ENCODE peak calls at places on chromosomes 5 and 9, in five cellular contexts. One of them, this sample, is unnamed.

GRCh38 chr9:120742951-120743416 is 28.7 kb upstream of the MEGF9 start:
- DNase-seq in AG04450: no peak
- DNase-seq in K562: peak; percentile 47
- DNase-seq in thyroid gland: no peak
- DNase-seq in prostate gland: no peak
- DNase-seq in this sample: no peak

GRCh38 chr9:120839146-120839545 is 3.6 kb downstream of the PSMD5 start:
- DNase-seq in thyroid gland: no peak
- DNase-seq in prostate gland: no peak
- DNase-seq in AG04450: no peak
- DNase-seq in K562: no peak
- DNase-seq in this sample: no peak

GRCh38 chr9:21800931-21801682 is 1.3 kb upstream of the MTAP start:
- DNase-seq in AG04450: no peak
- DNase-seq in thyroid gland: no peak
- DNase-seq in prostate gland: no peak
- DNase-seq in K562: no peak
- DNase-seq in this sample: no peak

GRCh38 chr9:95874303-95874988 is 1.0 kb upstream of the ERCC6L2 start:
- DNase-seq in AG04450: no peak
- DNase-seq in thyroid gland: peak; percentile 9
- DNase-seq in prostate gland: no peak
- DNase-seq in K562: no peak
- DNase-seq in this sample: no peak

GRCh38 chr5:121350493-121350892 is 501.2 kb upstream of the FTMT start:
- DNase-seq in prostate gland: no peak
- DNase-seq in AG04450: no peak
- DNase-seq in K562: no peak
- DNase-seq in thyroid gland: no peak
- DNase-seq in this sample: peak; percentile 4

GRCh38 chr5:135188233-135188909 is 154.3 kb upstream of the PITX1 start:
- DNase-seq in AG04450: no peak
- DNase-seq in thyroid gland: no peak
- DNase-seq in prostate gland: no peak
- DNase-seq in K562: no peak
- DNase-seq in this sample: no peak

GRCh38 chr9:13487936-13488335 is 208.4 kb upstream of the MPDZ start:
- DNase-seq in AG04450: no peak
- DNase-seq in thyroid gland: peak; percentile 61
- DNase-seq in prostate gland: peak; percentile 67
- DNase-seq in K562: no peak
- DNase-seq in this sample: no peak

GRCh38 chr9:61674465-61674864 is 484.6 kb downstream of the SPATA31A7 start:
- DNase-seq in thyroid gland: no peak
- DNase-seq in K562: no peak
- DNase-seq in AG04450: no peak
- DNase-seq in prostate gland: no peak
- DNase-seq in this sample: no peak

GRCh38 chr5:178108966-178109365 is 4.4 kb upstream of the N4BP3 start:
- DNase-seq in AG04450: no peak
- DNase-seq in K562: no peak
- DNase-seq in prostate gland: no peak
- DNase-seq in thyroid gland: peak; percentile 57
- DNase-seq in this sample: no peak

GRCh38 chr9:110064721-110065252 is 143.2 kb downstream of the C9orf152 start:
- DNase-seq in K562: no peak
- DNase-seq in prostate gland: no peak
- DNase-seq in thyroid gland: no peak
- DNase-seq in AG04450: no peak
- DNase-seq in this sample: no peak

GRCh38 chr9:18396102-18396728 is 77.7 kb upstream of the ADAMTSL1 start:
- DNase-seq in AG04450: no peak
- DNase-seq in prostate gland: no peak
- DNase-seq in thyroid gland: peak; percentile 5
- DNase-seq in K562: peak; percentile 4
- DNase-seq in this sample: no peak

GRCh38 chr9:122226758-122227575 is 1.8 kb downstream of the LHX6 start:
- DNase-seq in AG04450: no peak
- DNase-seq in thyroid gland: no peak
- DNase-seq in K562: no peak
- DNase-seq in prostate gland: no peak
- DNase-seq in this sample: no peak

GRCh38 chr5:59813761-59814562 is 79.6 kb downstream of the PDE4D start:
- DNase-seq in thyroid gland: no peak
- DNase-seq in AG04450: no peak
- DNase-seq in prostate gland: no peak
- DNase-seq in K562: peak; percentile 39
- DNase-seq in this sample: no peak

GRCh38 chr9:112905084-112905483 is 14.4 kb upstream of the SLC46A2 start:
- DNase-seq in prostate gland: no peak
- DNase-seq in thyroid gland: no peak
- DNase-seq in K562: no peak
- DNase-seq in AG04450: no peak
- DNase-seq in this sample: no peak

GRCh38 chr9:111598730-111599091 is 736 bp downstream of the PTGR1 start:
- DNase-seq in thyroid gland: peak; percentile 23
- DNase-seq in prostate gland: peak; percentile 50
- DNase-seq in AG04450: no peak
- DNase-seq in K562: no peak
- DNase-seq in this sample: no peak

GRCh38 chr9:135224286-135224871 is 136.9 kb downstream of the OLFM1 start:
- DNase-seq in thyroid gland: peak; percentile 55
- DNase-seq in K562: no peak
- DNase-seq in prostate gland: peak; percentile 81
- DNase-seq in AG04450: no peak
- DNase-seq in this sample: no peak

GRCh38 chr9:131473198-131473885 is 29.4 kb upstream of the POMT1 start:
- DNase-seq in thyroid gland: no peak
- DNase-seq in prostate gland: no peak
- DNase-seq in AG04450: no peak
- DNase-seq in K562: no peak
- DNase-seq in this sample: no peak

GRCh38 chr5:154840435-154841272 is 9.7 kb downstream of the FAXDC2 start:
- DNase-seq in K562: peak; percentile 79
- DNase-seq in prostate gland: no peak
- DNase-seq in thyroid gland: no peak
- DNase-seq in AG04450: no peak
- DNase-seq in this sample: no peak

GRCh38 chr9:120933310-120934044 is 6.9 kb upstream of the TRAF1 start:
- DNase-seq in thyroid gland: no peak
- DNase-seq in K562: no peak
- DNase-seq in AG04450: no peak
- DNase-seq in prostate gland: no peak
- DNase-seq in this sample: no peak

GRCh38 chr9:82090041-82090440 is 101.5 kb downstream of the SPATA31D1 start:
- DNase-seq in K562: no peak
- DNase-seq in prostate gland: no peak
- DNase-seq in thyroid gland: no peak
- DNase-seq in AG04450: no peak
- DNase-seq in this sample: no peak

GRCh38 chr5:31579558-31579957 is 47.5 kb downstream of the C5orf22 start:
- DNase-seq in K562: no peak
- DNase-seq in AG04450: no peak
- DNase-seq in thyroid gland: no peak
- DNase-seq in prostate gland: no peak
- DNase-seq in this sample: no peak

GRCh38 chr5:31585519-31586270 is 53.2 kb upstream of the PDZD2 start:
- DNase-seq in AG04450: no peak
- DNase-seq in thyroid gland: no peak
- DNase-seq in prostate gland: no peak
- DNase-seq in K562: no peak
- DNase-seq in this sample: no peak

GRCh38 chr5:31581498-31582099 is 49.5 kb downstream of the C5orf22 start:
- DNase-seq in prostate gland: no peak
- DNase-seq in thyroid gland: no peak
- DNase-seq in K562: peak; percentile 33
- DNase-seq in AG04450: no peak
- DNase-seq in this sample: no peak

GRCh38 chr5:31587546-31587945 is 51.4 kb upstream of the PDZD2 start:
- DNase-seq in AG04450: no peak
- DNase-seq in thyroid gland: no peak
- DNase-seq in prostate gland: no peak
- DNase-seq in K562: no peak
- DNase-seq in this sample: no peak

DNA sequence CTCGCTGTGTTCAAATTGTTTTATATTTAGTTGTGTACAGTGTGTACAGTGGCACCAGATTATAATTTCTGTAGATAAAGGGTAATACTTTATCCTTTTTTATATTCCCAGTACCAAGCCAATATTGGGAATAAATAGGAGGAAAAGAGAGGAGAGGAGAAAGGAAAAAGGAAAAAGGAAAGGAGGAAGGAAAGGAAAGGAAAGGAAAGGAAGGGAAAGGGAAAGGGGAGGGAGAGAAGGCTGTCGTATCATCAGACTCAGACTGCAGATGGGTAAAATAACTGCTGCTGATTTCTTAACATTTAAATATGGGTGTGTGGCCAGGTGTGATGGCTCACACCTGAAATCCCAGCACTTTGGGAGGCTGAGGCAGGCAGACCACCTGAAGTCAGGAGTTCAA is 51.0 kb downstream of the C5orf22 start:
- DNase-seq in thyroid gland: no peak
- DNase-seq in AG04450: no peak
- DNase-seq in prostate gland: no peak
- DNase-seq in K562: no peak
- DNase-seq in this sample: no peak
- H3K27me3 ChIP-seq in thyroid gland: no peaks in the 10 kb centered on the region
- H3K27me3 ChIP-seq in AG04450: peaks cover 10% of the 10 kb centered on the region
- H3K27me3 ChIP-seq in prostate gland: no peaks in the 10 kb centered on the region
- H3K27me3 ChIP-seq in K562: peaks cover 13% of the 10 kb centered on the region
- H3K27me3 ChIP-seq in this sample: no peaks in the 10 kb centered on the region

DNA sequence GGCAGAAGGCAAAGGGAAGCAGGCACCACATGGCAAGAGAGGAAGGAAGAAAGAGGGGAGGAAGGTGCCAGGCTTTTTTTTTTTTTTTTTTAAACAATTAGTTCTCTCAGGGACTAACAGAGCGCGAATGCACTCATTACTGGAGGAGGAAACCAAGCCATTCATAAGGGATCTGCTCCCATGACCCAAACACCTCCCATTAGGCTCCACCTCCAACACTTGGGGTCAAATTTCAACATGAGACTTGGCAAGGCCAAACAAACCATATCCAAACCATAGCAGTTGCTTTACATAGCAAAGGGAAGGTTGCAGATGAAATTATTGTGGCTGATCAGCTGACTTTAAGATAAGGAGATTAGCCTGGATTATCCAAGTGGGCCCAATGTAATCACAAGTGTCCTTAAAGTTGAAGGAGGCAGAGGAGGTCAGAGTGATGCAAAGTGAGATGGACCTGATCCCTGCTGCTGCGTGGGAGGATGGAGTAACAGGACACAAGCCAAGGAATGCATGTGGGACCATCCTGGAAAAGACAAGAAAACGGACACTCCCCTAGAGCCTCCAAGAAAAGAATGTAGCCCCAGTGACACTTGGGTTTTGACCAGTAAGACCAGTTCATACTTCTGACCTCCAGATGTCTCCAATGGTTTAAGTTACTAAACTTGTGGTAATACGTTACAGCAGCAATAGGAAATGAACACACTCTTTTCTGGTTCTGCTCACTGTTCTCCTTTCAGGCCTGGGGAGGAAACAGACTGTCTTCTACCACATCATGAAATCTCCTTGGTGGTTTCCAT is 167.3 kb downstream of the GNAQ start:
- DNase-seq in K562: no peak
- DNase-seq in AG04450: no peak
- DNase-seq in prostate gland: no peak
- DNase-seq in thyroid gland: no peak
- DNase-seq in this sample: no peak
- TF ChIP-seq CTCF in K562: no peak
- TF ChIP-seq CTCF in AG04450: no peak
- TF ChIP-seq CTCF in prostate gland: no peak
- TF ChIP-seq CTCF in thyroid gland: no peak
- TF ChIP-seq CTCF in this sample: no peak

GRCh38 chr5:10243660-10244240 is 5.9 kb downstream of the ATPSCKMT start:
- DNase-seq in thyroid gland: no peak
- DNase-seq in K562: no peak
- DNase-seq in AG04450: no peak
- DNase-seq in prostate gland: no peak
- DNase-seq in this sample: no peak

GRCh38 chr5:10249948-10250803 is at the start of gene CCT5:
- DNase-seq in thyroid gland: peak; percentile 94
- DNase-seq in prostate gland: peak; percentile 94
- DNase-seq in K562: peak; percentile 94
- DNase-seq in AG04450: peak; percentile 98
- DNase-seq in this sample: peak; percentile 83

GRCh38 chr5:10248378-10249260 is 1.1 kb downstream of the ATPSCKMT start:
- DNase-seq in K562: no peak
- DNase-seq in thyroid gland: peak; percentile 60
- DNase-seq in AG04450: no peak
- DNase-seq in prostate gland: no peak
- DNase-seq in this sample: no peak

GRCh38 chr5:10246761-10247160 is 2.9 kb downstream of the ATPSCKMT start:
- DNase-seq in K562: no peak
- DNase-seq in thyroid gland: peak; percentile 67
- DNase-seq in prostate gland: no peak
- DNase-seq in AG04450: no peak
- DNase-seq in this sample: no peak

GRCh38 chr5:10244357-10244944 is 5.2 kb downstream of the ATPSCKMT start:
- DNase-seq in thyroid gland: no peak
- DNase-seq in K562: no peak
- DNase-seq in AG04450: no peak
- DNase-seq in prostate gland: no peak
- DNase-seq in this sample: no peak
- H3K4me3 ChIP-seq in thyroid gland: no peak overlapping the region
- H3K4me3 ChIP-seq in K562: no peak overlapping the region
- H3K4me3 ChIP-seq in AG04450: no peak overlapping the region
- H3K4me3 ChIP-seq in prostate gland: no peak overlapping the region
- H3K4me3 ChIP-seq in this sample: no peak overlapping the region

GRCh38 chr5:64165160-64165499 is 513 bp upstream of the RNF180 start:
- DNase-seq in prostate gland: no peak
- DNase-seq in K562: no peak
- DNase-seq in thyroid gland: peak; percentile 33
- DNase-seq in AG04450: no peak
- DNase-seq in this sample: no peak

GRCh38 chr5:64165500-64166200 is at the start of gene RNF180:
- DNase-seq in K562: no peak
- DNase-seq in prostate gland: peak; percentile 30
- DNase-seq in AG04450: no peak
- DNase-seq in thyroid gland: peak; percentile 60
- DNase-seq in this sample: no peak

GRCh38 chr5:64163746-64164145 is 1.9 kb upstream of the RNF180 start:
- DNase-seq in AG04450: no peak
- DNase-seq in prostate gland: no peak
- DNase-seq in K562: no peak
- DNase-seq in thyroid gland: no peak
- DNase-seq in this sample: no peak

GRCh38 chr5:64163135-64163534 is 2.5 kb upstream of the RNF180 start:
- DNase-seq in thyroid gland: no peak
- DNase-seq in AG04450: no peak
- DNase-seq in K562: no peak
- DNase-seq in prostate gland: no peak
- DNase-seq in this sample: no peak

DNA sequence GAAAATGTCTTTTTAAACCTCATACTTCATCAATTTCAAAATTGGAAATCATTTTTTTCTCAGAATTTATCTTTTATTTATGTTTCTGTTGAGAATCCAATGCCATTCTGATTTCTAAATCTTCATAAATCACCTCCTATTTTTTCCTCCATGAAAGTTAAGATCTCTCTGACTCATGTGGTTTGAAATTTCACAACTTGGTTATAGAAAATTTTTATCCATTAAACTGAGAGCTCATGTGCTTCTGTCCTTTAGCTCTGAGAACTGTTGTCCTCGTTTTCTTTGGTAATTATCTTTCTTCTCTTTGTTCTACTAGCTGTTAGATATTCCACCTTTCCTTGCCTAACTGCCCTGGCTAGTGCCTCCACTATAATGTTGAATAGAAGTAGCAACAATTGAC is 1.5 kb upstream of the RNF180 start:
- DNase-seq in prostate gland: no peak
- DNase-seq in K562: no peak
- DNase-seq in thyroid gland: no peak
- DNase-seq in AG04450: no peak
- DNase-seq in this sample: no peak
- H3K27me3 ChIP-seq in prostate gland: no peaks in the 10 kb centered on the region
- H3K27me3 ChIP-seq in K562: peaks cover 15% of the 10 kb centered on the region
- H3K27me3 ChIP-seq in thyroid gland: no peaks in the 10 kb centered on the region
- H3K27me3 ChIP-seq in AG04450: peaks cover 20% of the 10 kb centered on the region
- H3K27me3 ChIP-seq in this sample: peaks cover 3% of the 10 kb centered on the region